ENCODE peak calls at places on chromosomes 12 and 14, in five cellular contexts. One of them, this sample, is unnamed.

GRCh38 chr12:113958108-113958507 is 8.0 kb downstream of the RBM19 start:
- DNase-seq in stimulated activated CD4-positive, alpha-beta T cell treated with anti-CD3 and anti-CD28 coated beads, TNF-alpha, amount 100 ng/mL, for 48 hours: no peak
- DNase-seq in NCI-H510A treated with DMSO at 0.1 percent for 48 hours: no peak
- DNase-seq in activated CD8-positive, alpha-beta memory T cell treated with anti-CD3 and anti-CD28 coated beads for 24 hours: no peak
- DNase-seq in dermis microvascular lymphatic vessel endothelial cell: no peak
- DNase-seq in this sample: no peak

GRCh38 chr12:12784116-12784515 is 1.3 kb upstream of the APOLD1 start:
- DNase-seq in stimulated activated CD4-positive, alpha-beta T cell treated with anti-CD3 and anti-CD28 coated beads, TNF-alpha, amount 100 ng/mL, for 48 hours: no peak
- DNase-seq in activated CD8-positive, alpha-beta memory T cell treated with anti-CD3 and anti-CD28 coated beads for 24 hours: no peak
- DNase-seq in dermis microvascular lymphatic vessel endothelial cell: no peak
- DNase-seq in NCI-H510A treated with DMSO at 0.1 percent for 48 hours: no peak
- DNase-seq in this sample: no peak

GRCh38 chr14:99252443-99252939 is 19.5 kb downstream of the BCL11B start:
- DNase-seq in activated CD8-positive, alpha-beta memory T cell treated with anti-CD3 and anti-CD28 coated beads for 24 hours: no peak
- DNase-seq in dermis microvascular lymphatic vessel endothelial cell: no peak
- DNase-seq in stimulated activated CD4-positive, alpha-beta T cell treated with anti-CD3 and anti-CD28 coated beads, TNF-alpha, amount 100 ng/mL, for 48 hours: no peak
- DNase-seq in NCI-H510A treated with DMSO at 0.1 percent for 48 hours: no peak
- DNase-seq in this sample: no peak

GRCh38 chr12:47636908-47637780 is 68.7 kb downstream of the RPAP3 start:
- DNase-seq in activated CD8-positive, alpha-beta memory T cell treated with anti-CD3 and anti-CD28 coated beads for 24 hours: peak; percentile 67
- DNase-seq in stimulated activated CD4-positive, alpha-beta T cell treated with anti-CD3 and anti-CD28 coated beads, TNF-alpha, amount 100 ng/mL, for 48 hours: peak; percentile 30
- DNase-seq in NCI-H510A treated with DMSO at 0.1 percent for 48 hours: no peak
- DNase-seq in dermis microvascular lymphatic vessel endothelial cell: peak; percentile 40
- DNase-seq in this sample: no peak

GRCh38 chr12:65229441-65229840 is 49.0 kb upstream of the MSRB3 start:
- DNase-seq in activated CD8-positive, alpha-beta memory T cell treated with anti-CD3 and anti-CD28 coated beads for 24 hours: no peak
- DNase-seq in dermis microvascular lymphatic vessel endothelial cell: peak; percentile 70
- DNase-seq in NCI-H510A treated with DMSO at 0.1 percent for 48 hours: no peak
- DNase-seq in stimulated activated CD4-positive, alpha-beta T cell treated with anti-CD3 and anti-CD28 coated beads, TNF-alpha, amount 100 ng/mL, for 48 hours: no peak
- DNase-seq in this sample: no peak

GRCh38 chr12:126663304-126664094 is 1598.3 kb downstream of the AACS start:
- DNase-seq in activated CD8-positive, alpha-beta memory T cell treated with anti-CD3 and anti-CD28 coated beads for 24 hours: no peak
- DNase-seq in dermis microvascular lymphatic vessel endothelial cell: peak; percentile 29
- DNase-seq in stimulated activated CD4-positive, alpha-beta T cell treated with anti-CD3 and anti-CD28 coated beads, TNF-alpha, amount 100 ng/mL, for 48 hours: no peak
- DNase-seq in NCI-H510A treated with DMSO at 0.1 percent for 48 hours: peak; percentile 73
- DNase-seq in this sample: no peak

GRCh38 chr14:38992067-38992835 is 110.8 kb downstream of the SEC23A start:
- DNase-seq in stimulated activated CD4-positive, alpha-beta T cell treated with anti-CD3 and anti-CD28 coated beads, TNF-alpha, amount 100 ng/mL, for 48 hours: no peak
- DNase-seq in dermis microvascular lymphatic vessel endothelial cell: peak; percentile 74
- DNase-seq in activated CD8-positive, alpha-beta memory T cell treated with anti-CD3 and anti-CD28 coated beads for 24 hours: no peak
- DNase-seq in NCI-H510A treated with DMSO at 0.1 percent for 48 hours: no peak
- DNase-seq in this sample: no peak

GRCh38 chr12:27622436-27623185 is 73.6 kb upstream of the REP15 start:
- DNase-seq in NCI-H510A treated with DMSO at 0.1 percent for 48 hours: no peak
- DNase-seq in dermis microvascular lymphatic vessel endothelial cell: no peak
- DNase-seq in activated CD8-positive, alpha-beta memory T cell treated with anti-CD3 and anti-CD28 coated beads for 24 hours: no peak
- DNase-seq in stimulated activated CD4-positive, alpha-beta T cell treated with anti-CD3 and anti-CD28 coated beads, TNF-alpha, amount 100 ng/mL, for 48 hours: no peak
- DNase-seq in this sample: no peak

GRCh38 chr12:7128681-7129593 is at the start of gene RBP5:
- DNase-seq in dermis microvascular lymphatic vessel endothelial cell: no peak
- DNase-seq in activated CD8-positive, alpha-beta memory T cell treated with anti-CD3 and anti-CD28 coated beads for 24 hours: no peak
- DNase-seq in NCI-H510A treated with DMSO at 0.1 percent for 48 hours: no peak
- DNase-seq in stimulated activated CD4-positive, alpha-beta T cell treated with anti-CD3 and anti-CD28 coated beads, TNF-alpha, amount 100 ng/mL, for 48 hours: no peak
- DNase-seq in this sample: no peak

GRCh38 chr14:72054929-72055328 is 122.7 kb downstream of the RGS6 start:
- DNase-seq in stimulated activated CD4-positive, alpha-beta T cell treated with anti-CD3 and anti-CD28 coated beads, TNF-alpha, amount 100 ng/mL, for 48 hours: no peak
- DNase-seq in NCI-H510A treated with DMSO at 0.1 percent for 48 hours: no peak
- DNase-seq in activated CD8-positive, alpha-beta memory T cell treated with anti-CD3 and anti-CD28 coated beads for 24 hours: no peak
- DNase-seq in dermis microvascular lymphatic vessel endothelial cell: no peak
- DNase-seq in this sample: no peak

GRCh38 chr12:46933947-46934346 is 108.2 kb upstream of the SLC38A4 start:
- DNase-seq in stimulated activated CD4-positive, alpha-beta T cell treated with anti-CD3 and anti-CD28 coated beads, TNF-alpha, amount 100 ng/mL, for 48 hours: no peak
- DNase-seq in activated CD8-positive, alpha-beta memory T cell treated with anti-CD3 and anti-CD28 coated beads for 24 hours: no peak
- DNase-seq in dermis microvascular lymphatic vessel endothelial cell: peak; percentile 65
- DNase-seq in NCI-H510A treated with DMSO at 0.1 percent for 48 hours: peak; percentile 6
- DNase-seq in this sample: no peak

GRCh38 chr12:46815792-46816191 is 10.0 kb downstream of the SLC38A4 start:
- DNase-seq in NCI-H510A treated with DMSO at 0.1 percent for 48 hours: no peak
- DNase-seq in stimulated activated CD4-positive, alpha-beta T cell treated with anti-CD3 and anti-CD28 coated beads, TNF-alpha, amount 100 ng/mL, for 48 hours: no peak
- DNase-seq in activated CD8-positive, alpha-beta memory T cell treated with anti-CD3 and anti-CD28 coated beads for 24 hours: no peak
- DNase-seq in dermis microvascular lymphatic vessel endothelial cell: no peak
- DNase-seq in this sample: no peak

GRCh38 chr14:72565917-72566316 is 328.0 kb downstream of the DPF3 start:
- DNase-seq in activated CD8-positive, alpha-beta memory T cell treated with anti-CD3 and anti-CD28 coated beads for 24 hours: no peak
- DNase-seq in stimulated activated CD4-positive, alpha-beta T cell treated with anti-CD3 and anti-CD28 coated beads, TNF-alpha, amount 100 ng/mL, for 48 hours: no peak
- DNase-seq in dermis microvascular lymphatic vessel endothelial cell: no peak
- DNase-seq in NCI-H510A treated with DMSO at 0.1 percent for 48 hours: no peak
- DNase-seq in this sample: no peak

GRCh38 chr12:94148841-94149780 is 734 bp downstream of the PLXNC1 start:
- DNase-seq in stimulated activated CD4-positive, alpha-beta T cell treated with anti-CD3 and anti-CD28 coated beads, TNF-alpha, amount 100 ng/mL, for 48 hours: no peak
- DNase-seq in NCI-H510A treated with DMSO at 0.1 percent for 48 hours: no peak
- DNase-seq in dermis microvascular lymphatic vessel endothelial cell: peak; percentile 29
- DNase-seq in activated CD8-positive, alpha-beta memory T cell treated with anti-CD3 and anti-CD28 coated beads for 24 hours: peak; percentile 81
- DNase-seq in this sample: peak; percentile 32

GRCh38 chr12:76020281-76020680 is 11.3 kb downstream of the PHLDA1 start:
- DNase-seq in NCI-H510A treated with DMSO at 0.1 percent for 48 hours: no peak
- DNase-seq in activated CD8-positive, alpha-beta memory T cell treated with anti-CD3 and anti-CD28 coated beads for 24 hours: peak; percentile 86
- DNase-seq in dermis microvascular lymphatic vessel endothelial cell: peak; percentile 66
- DNase-seq in stimulated activated CD4-positive, alpha-beta T cell treated with anti-CD3 and anti-CD28 coated beads, TNF-alpha, amount 100 ng/mL, for 48 hours: peak; percentile 83
- DNase-seq in this sample: peak; percentile 74

GRCh38 chr14:52399886-52400599 is 85.9 kb downstream of the PTGER2 start:
- DNase-seq in stimulated activated CD4-positive, alpha-beta T cell treated with anti-CD3 and anti-CD28 coated beads, TNF-alpha, amount 100 ng/mL, for 48 hours: no peak
- DNase-seq in activated CD8-positive, alpha-beta memory T cell treated with anti-CD3 and anti-CD28 coated beads for 24 hours: no peak
- DNase-seq in NCI-H510A treated with DMSO at 0.1 percent for 48 hours: no peak
- DNase-seq in dermis microvascular lymphatic vessel endothelial cell: no peak
- DNase-seq in this sample: no peak

GRCh38 chr12:42603246-42603645 is 13.7 kb upstream of the PRICKLE1 start:
- DNase-seq in NCI-H510A treated with DMSO at 0.1 percent for 48 hours: no peak
- DNase-seq in stimulated activated CD4-positive, alpha-beta T cell treated with anti-CD3 and anti-CD28 coated beads, TNF-alpha, amount 100 ng/mL, for 48 hours: no peak
- DNase-seq in dermis microvascular lymphatic vessel endothelial cell: no peak
- DNase-seq in activated CD8-positive, alpha-beta memory T cell treated with anti-CD3 and anti-CD28 coated beads for 24 hours: no peak
- DNase-seq in this sample: no peak

GRCh38 chr14:99329711-99330315 is 57.8 kb upstream of the BCL11B start:
- DNase-seq in NCI-H510A treated with DMSO at 0.1 percent for 48 hours: no peak
- DNase-seq in activated CD8-positive, alpha-beta memory T cell treated with anti-CD3 and anti-CD28 coated beads for 24 hours: no peak
- DNase-seq in stimulated activated CD4-positive, alpha-beta T cell treated with anti-CD3 and anti-CD28 coated beads, TNF-alpha, amount 100 ng/mL, for 48 hours: no peak
- DNase-seq in dermis microvascular lymphatic vessel endothelial cell: no peak
- DNase-seq in this sample: no peak

GRCh38 chr14:57486767-57487379 is 6.8 kb downstream of the CCDC198 start:
- DNase-seq in activated CD8-positive, alpha-beta memory T cell treated with anti-CD3 and anti-CD28 coated beads for 24 hours: no peak
- DNase-seq in dermis microvascular lymphatic vessel endothelial cell: peak; percentile 44
- DNase-seq in stimulated activated CD4-positive, alpha-beta T cell treated with anti-CD3 and anti-CD28 coated beads, TNF-alpha, amount 100 ng/mL, for 48 hours: no peak
- DNase-seq in NCI-H510A treated with DMSO at 0.1 percent for 48 hours: peak; percentile 64
- DNase-seq in this sample: no peak

GRCh38 chr12:113057565-113058485 is 1.3 kb downstream of the DTX1 start:
- DNase-seq in stimulated activated CD4-positive, alpha-beta T cell treated with anti-CD3 and anti-CD28 coated beads, TNF-alpha, amount 100 ng/mL, for 48 hours: no peak
- DNase-seq in NCI-H510A treated with DMSO at 0.1 percent for 48 hours: no peak
- DNase-seq in activated CD8-positive, alpha-beta memory T cell treated with anti-CD3 and anti-CD28 coated beads for 24 hours: no peak
- DNase-seq in dermis microvascular lymphatic vessel endothelial cell: no peak
- DNase-seq in this sample: no peak

GRCh38 chr12:109302358-109302757 is 6.7 kb downstream of the FOXN4 start:
- DNase-seq in stimulated activated CD4-positive, alpha-beta T cell treated with anti-CD3 and anti-CD28 coated beads, TNF-alpha, amount 100 ng/mL, for 48 hours: no peak
- DNase-seq in dermis microvascular lymphatic vessel endothelial cell: no peak
- DNase-seq in NCI-H510A treated with DMSO at 0.1 percent for 48 hours: no peak
- DNase-seq in activated CD8-positive, alpha-beta memory T cell treated with anti-CD3 and anti-CD28 coated beads for 24 hours: no peak
- DNase-seq in this sample: no peak

GRCh38 chr12:57229634-57230380 is at the start of gene SHMT2:
- DNase-seq in dermis microvascular lymphatic vessel endothelial cell: peak; percentile 95
- DNase-seq in NCI-H510A treated with DMSO at 0.1 percent for 48 hours: peak; percentile 99
- DNase-seq in stimulated activated CD4-positive, alpha-beta T cell treated with anti-CD3 and anti-CD28 coated beads, TNF-alpha, amount 100 ng/mL, for 48 hours: peak; percentile 94
- DNase-seq in activated CD8-positive, alpha-beta memory T cell treated with anti-CD3 and anti-CD28 coated beads for 24 hours: peak; percentile 95
- DNase-seq in this sample: peak; percentile 78

GRCh38 chr14:99435327-99435726 is 45.3 kb downstream of the SETD3 start:
- DNase-seq in NCI-H510A treated with DMSO at 0.1 percent for 48 hours: peak; percentile 26
- DNase-seq in activated CD8-positive, alpha-beta memory T cell treated with anti-CD3 and anti-CD28 coated beads for 24 hours: no peak
- DNase-seq in dermis microvascular lymphatic vessel endothelial cell: no peak
- DNase-seq in stimulated activated CD4-positive, alpha-beta T cell treated with anti-CD3 and anti-CD28 coated beads, TNF-alpha, amount 100 ng/mL, for 48 hours: no peak
- DNase-seq in this sample: no peak

GRCh38 chr12:109099426-109100020 is 2.1 kb downstream of the UNG start:
- DNase-seq in stimulated activated CD4-positive, alpha-beta T cell treated with anti-CD3 and anti-CD28 coated beads, TNF-alpha, amount 100 ng/mL, for 48 hours: no peak
- DNase-seq in NCI-H510A treated with DMSO at 0.1 percent for 48 hours: no peak
- DNase-seq in activated CD8-positive, alpha-beta memory T cell treated with anti-CD3 and anti-CD28 coated beads for 24 hours: no peak
- DNase-seq in dermis microvascular lymphatic vessel endothelial cell: peak; percentile 6
- DNase-seq in this sample: no peak

GRCh38 chr12:120856980-120857379 is 47.2 kb downstream of the SPPL3 start:
- DNase-seq in activated CD8-positive, alpha-beta memory T cell treated with anti-CD3 and anti-CD28 coated beads for 24 hours: no peak
- DNase-seq in stimulated activated CD4-positive, alpha-beta T cell treated with anti-CD3 and anti-CD28 coated beads, TNF-alpha, amount 100 ng/mL, for 48 hours: no peak
- DNase-seq in dermis microvascular lymphatic vessel endothelial cell: peak; percentile 25
- DNase-seq in NCI-H510A treated with DMSO at 0.1 percent for 48 hours: no peak
- DNase-seq in this sample: no peak

GRCh38 chr14:59254911-59255545 is 66.6 kb downstream of the DAAM1 start:
- DNase-seq in dermis microvascular lymphatic vessel endothelial cell: peak; percentile 52
- DNase-seq in activated CD8-positive, alpha-beta memory T cell treated with anti-CD3 and anti-CD28 coated beads for 24 hours: no peak
- DNase-seq in stimulated activated CD4-positive, alpha-beta T cell treated with anti-CD3 and anti-CD28 coated beads, TNF-alpha, amount 100 ng/mL, for 48 hours: no peak
- DNase-seq in NCI-H510A treated with DMSO at 0.1 percent for 48 hours: peak; percentile 44
- DNase-seq in this sample: no peak

GRCh38 chr14:53180272-53181221 is 27.4 kb upstream of the DDHD1 start:
- DNase-seq in NCI-H510A treated with DMSO at 0.1 percent for 48 hours: no peak
- DNase-seq in activated CD8-positive, alpha-beta memory T cell treated with anti-CD3 and anti-CD28 coated beads for 24 hours: peak; percentile 68
- DNase-seq in dermis microvascular lymphatic vessel endothelial cell: no peak
- DNase-seq in stimulated activated CD4-positive, alpha-beta T cell treated with anti-CD3 and anti-CD28 coated beads, TNF-alpha, amount 100 ng/mL, for 48 hours: no peak
- DNase-seq in this sample: no peak

GRCh38 chr14:106044515-106044914 is 518.1 kb downstream of the TMEM121 start:
- DNase-seq in stimulated activated CD4-positive, alpha-beta T cell treated with anti-CD3 and anti-CD28 coated beads, TNF-alpha, amount 100 ng/mL, for 48 hours: no peak
- DNase-seq in NCI-H510A treated with DMSO at 0.1 percent for 48 hours: no peak
- DNase-seq in activated CD8-positive, alpha-beta memory T cell treated with anti-CD3 and anti-CD28 coated beads for 24 hours: no peak
- DNase-seq in dermis microvascular lymphatic vessel endothelial cell: no peak
- DNase-seq in this sample: no peak

GRCh38 chr12:6788972-6789905 is at the start of gene CD4:
- DNase-seq in NCI-H510A treated with DMSO at 0.1 percent for 48 hours: no peak
- DNase-seq in dermis microvascular lymphatic vessel endothelial cell: no peak
- DNase-seq in stimulated activated CD4-positive, alpha-beta T cell treated with anti-CD3 and anti-CD28 coated beads, TNF-alpha, amount 100 ng/mL, for 48 hours: peak; percentile 83
- DNase-seq in activated CD8-positive, alpha-beta memory T cell treated with anti-CD3 and anti-CD28 coated beads for 24 hours: no peak
- DNase-seq in this sample: no peak

GRCh38 chr12:46367351-46368029 is 5.1 kb downstream of the SLC38A2 start:
- DNase-seq in dermis microvascular lymphatic vessel endothelial cell: peak; percentile 43
- DNase-seq in activated CD8-positive, alpha-beta memory T cell treated with anti-CD3 and anti-CD28 coated beads for 24 hours: no peak
- DNase-seq in stimulated activated CD4-positive, alpha-beta T cell treated with anti-CD3 and anti-CD28 coated beads, TNF-alpha, amount 100 ng/mL, for 48 hours: no peak
- DNase-seq in NCI-H510A treated with DMSO at 0.1 percent for 48 hours: no peak
- DNase-seq in this sample: no peak

GRCh38 chr14:93986972-93987371 is 10.1 kb upstream of the CCDC197 start:
- DNase-seq in NCI-H510A treated with DMSO at 0.1 percent for 48 hours: no peak
- DNase-seq in activated CD8-positive, alpha-beta memory T cell treated with anti-CD3 and anti-CD28 coated beads for 24 hours: no peak
- DNase-seq in dermis microvascular lymphatic vessel endothelial cell: no peak
- DNase-seq in stimulated activated CD4-positive, alpha-beta T cell treated with anti-CD3 and anti-CD28 coated beads, TNF-alpha, amount 100 ng/mL, for 48 hours: no peak
- DNase-seq in this sample: no peak

GRCh38 chr14:105908481-105908911 is 382.1 kb downstream of the TMEM121 start:
- DNase-seq in activated CD8-positive, alpha-beta memory T cell treated with anti-CD3 and anti-CD28 coated beads for 24 hours: no peak
- DNase-seq in dermis microvascular lymphatic vessel endothelial cell: no peak
- DNase-seq in stimulated activated CD4-positive, alpha-beta T cell treated with anti-CD3 and anti-CD28 coated beads, TNF-alpha, amount 100 ng/mL, for 48 hours: no peak
- DNase-seq in NCI-H510A treated with DMSO at 0.1 percent for 48 hours: no peak
- DNase-seq in this sample: no peak

This sample was measured in central memory CD8-positive, alpha-beta T cell.